ENCODE peak calls at places on chromosomes 5 and 9, in nine cellular contexts. X, U, D, S, J, G, Q, Y and B are unnamed samples.
A peak's percentile ranks its signal among the peaks of the same experiment; 100 is the strongest.

GRCh38 chr5:80644900-80645299 is 9.6 kb upstream of the MSH3 start:
- DNase-seq in S (peak; percentile 7), D (no peak), X (no peak), Q (no peak), J (no peak), Y (no peak), G (no peak), U (no peak), B (no peak)

GRCh38 chr5:72074238-72074637 is 33.0 kb upstream of the MAP1B start:
- DNase-seq in G (no peak), D (no peak), S (no peak), J (no peak), Q (no peak), Y (no peak), X (no peak), U (no peak), B (no peak)

GRCh38 chr5:45604092-45604491 is 92.1 kb downstream of the HCN1 start:
- DNase-seq in S (no peak), G (no peak), U (no peak), Y (no peak), Q (no peak), J (no peak), D (no peak), X (no peak), B (no peak)

GRCh38 chr9:73050062-73050814 is 97.4 kb upstream of the ALDH1A1 start:
- DNase-seq in J (no peak), D (peak; percentile 88), X (no peak), Y (no peak), U (no peak), Q (no peak), G (no peak), S (peak; percentile 39), B (no peak)

GRCh38 chr9:75464726-75465125 is 376.4 kb downstream of the OSTF1 start:
- DNase-seq in J (no peak), Y (no peak), S (no peak), X (no peak), D (no peak), G (no peak), Q (no peak), U (no peak), B (no peak)

GRCh38 chr5:171483453-171484177 is 64.2 kb downstream of the FGF18 start:
- DNase-seq in X (no peak), J (peak; percentile 34), S (peak; percentile 86), D (no peak), Y (peak; percentile 87), U (no peak), G (peak; percentile 55), Q (no peak), B (no peak)

GRCh38 chr9:137817236-137818200 is 60.1 kb upstream of the CACNA1B start:
- DNase-seq in J (no peak), U (no peak), X (no peak), Y (no peak), Q (no peak), S (no peak), G (no peak), D (no peak), B (no peak)

GRCh38 chr9:8784813-8785212 is 985.2 kb upstream of the DMAC1 start:
- DNase-seq in G (no peak), X (no peak), Y (no peak), U (no peak), S (no peak), D (no peak), Q (no peak), J (no peak), B (no peak)

GRCh38 chr5:56206126-56206525 is 27.0 kb downstream of the ANKRD55 start:
- DNase-seq in U (no peak), J (no peak), Y (no peak), X (no peak), D (peak; percentile 64), S (peak; percentile 82), Q (no peak), G (no peak), B (no peak)

GRCh38 chr5:150391064-150391834 is 21.5 kb downstream of the CD74 start:
- DNase-seq in X (no peak), Q (no peak), Y (no peak), U (no peak), S (no peak), J (no peak), G (no peak), D (no peak), B (no peak)

GRCh38 chr5:150392680-150393079 is 20.0 kb downstream of the CD74 start:
- DNase-seq in Y (no peak), S (no peak), Q (no peak), J (no peak), U (no peak), G (no peak), D (no peak), X (no peak), B (no peak)

GRCh38 chr5:150394103-150394502 is 18.6 kb downstream of the CD74 start:
- DNase-seq in D (no peak), S (peak; percentile 26), U (no peak), X (no peak), G (no peak), Y (no peak), Q (peak; percentile 64), J (no peak), B (peak; percentile 78)

GRCh38 chr5:150386024-150386855 is 26.5 kb downstream of the CD74 start:
- DNase-seq in J (no peak), D (no peak), U (no peak), G (no peak), S (no peak), Y (no peak), X (no peak), Q (no peak), B (no peak)

GRCh38 chr5:150389759-150390256 is 22.9 kb downstream of the CD74 start:
- DNase-seq in G (no peak), X (no peak), U (no peak), Q (no peak), D (no peak), J (no peak), Y (no peak), S (no peak), B (no peak)
- TF ChIP-seq CTCF in G (no peak), X (peak; percentile 25), U (no peak), Q (no peak), D (no peak), J (no peak), Y (no peak), S (no peak), B (no peak)

DNA sequence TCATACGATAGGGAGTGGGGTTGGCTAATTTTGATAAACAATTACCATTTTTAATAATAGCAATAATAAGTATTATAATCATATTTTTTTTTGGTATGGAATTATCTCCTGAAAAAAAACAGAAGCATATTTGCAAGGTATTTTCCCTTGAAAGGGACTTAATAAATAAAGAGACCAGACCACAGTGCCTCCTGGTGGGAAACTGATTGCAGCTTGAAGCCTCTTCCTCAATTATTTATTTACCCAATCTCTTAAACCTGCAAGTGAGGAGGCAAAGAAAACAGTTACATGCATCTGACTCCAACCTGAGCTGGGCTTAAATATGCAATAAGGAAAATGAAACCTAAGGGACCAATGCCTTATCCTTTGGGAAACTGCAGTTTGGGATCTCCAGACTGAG is 388.1 kb upstream of the ACO1 start:
- DNase-seq in X (no peak), S (no peak), J (no peak), D (no peak), Y (no peak), U (no peak), Q (no peak), G (no peak), B (no peak)
- TF ChIP-seq CTCF in X (no peak), S (no peak), J (no peak), D (no peak), Y (no peak), U (no peak), Q (no peak), G (no peak), B (no peak)

DNA sequence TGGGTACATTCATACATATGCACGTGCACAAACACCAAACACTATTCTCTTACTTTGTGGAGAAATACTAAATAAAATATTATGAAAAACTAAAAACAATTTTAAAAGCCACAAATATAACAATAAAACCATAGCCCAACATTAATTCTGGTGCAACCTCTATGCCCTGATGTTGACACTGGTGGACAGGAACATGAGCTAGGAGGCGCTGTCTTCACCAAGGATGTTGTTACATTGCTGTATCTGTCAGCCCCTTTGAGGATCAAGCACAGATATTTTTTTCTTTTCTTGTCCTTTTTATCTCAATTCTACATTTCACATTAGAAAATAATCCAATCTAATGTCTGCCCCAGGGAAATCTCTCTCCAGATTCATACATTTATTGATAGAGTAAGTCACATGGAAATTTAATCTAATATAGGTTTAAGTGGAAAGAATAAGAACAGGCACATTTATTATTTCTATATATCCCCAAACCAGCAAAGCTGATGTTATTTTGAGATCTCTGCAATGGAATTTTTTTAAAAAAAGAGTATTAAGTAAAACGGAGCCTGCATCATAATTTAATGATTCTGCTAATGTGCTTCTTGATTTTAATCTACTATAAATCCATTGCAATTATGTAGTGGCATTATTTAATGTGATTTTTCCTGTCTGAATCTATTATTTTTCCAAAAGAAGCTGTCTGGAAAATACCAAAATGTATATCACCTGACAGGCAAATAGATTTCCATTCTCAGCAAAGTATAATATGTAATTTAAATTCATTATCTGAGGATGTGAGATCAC is 716.5 kb downstream of the MTRR start:
- DNase-seq in X (no peak), D (no peak), Q (no peak), S (peak; percentile 2), Y (no peak), U (no peak), J (no peak), G (no peak), B (no peak)
- TF ChIP-seq CTCF in X (no peak), D (peak; percentile 36), Q (no peak), S (peak; percentile 27), Y (no peak), U (no peak), J (no peak), G (no peak), B (no peak)

GRCh38 chr9:106960238-106960637 is 97.3 kb downstream of the ZNF462 start:
- DNase-seq in J (no peak), X (no peak), D (no peak), Q (no peak), Y (no peak), G (no peak), S (no peak), U (no peak), B (no peak)

GRCh38 chr9:106963684-106964083 is 100.7 kb downstream of the ZNF462 start:
- DNase-seq in S (no peak), G (no peak), U (no peak), Y (no peak), Q (no peak), D (no peak), X (no peak), J (no peak), B (no peak)

GRCh38 chr9:106962615-106963363 is 99.8 kb downstream of the ZNF462 start:
- DNase-seq in S (peak; percentile 94), U (no peak), J (no peak), Q (no peak), X (no peak), D (no peak), G (no peak), Y (no peak), B (no peak)

GRCh38 chr9:106961623-106962022 is 98.7 kb downstream of the ZNF462 start:
- DNase-seq in D (no peak), Q (no peak), U (no peak), Y (no peak), G (no peak), J (no peak), X (no peak), S (peak; percentile 43), B (no peak)

DNA sequence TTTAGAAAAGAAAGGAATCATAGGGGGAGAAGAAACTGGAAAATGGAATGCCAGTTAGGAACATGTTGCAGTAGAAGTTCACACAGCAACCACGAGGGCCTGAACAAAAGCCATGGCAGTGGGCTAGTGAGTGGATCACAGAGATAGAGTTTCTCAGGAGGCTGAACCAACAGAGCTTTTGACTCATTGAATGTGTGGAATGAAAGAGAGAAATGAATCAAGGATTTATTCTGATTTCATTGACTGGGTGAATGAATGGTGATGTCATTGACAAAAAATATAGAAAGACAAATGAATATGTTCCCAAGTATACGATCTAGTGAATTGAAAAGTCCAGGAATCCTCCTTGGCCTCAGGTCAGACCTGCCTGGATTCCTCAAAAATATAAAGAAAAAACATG is 99.1 kb downstream of the ZNF462 start:
- DNase-seq in Q (no peak), U (no peak), Y (no peak), G (no peak), X (no peak), J (no peak), D (no peak), S (peak; percentile 32), B (no peak)
- TF ChIP-seq CTCF in Q (no peak), U (no peak), Y (no peak), G (no peak), X (no peak), J (no peak), D (no peak), S (no peak), B (no peak)